ENCODE peak calls at places on chromosomes 16 and 17, in six cellular contexts. I is uterus, P is pancreas, C is neuronal stem cell, E is heart left ventricle, Z is WERI-Rb-1. Q is an unnamed sample.
A peak's percentile ranks its signal among the peaks of the same experiment; 100 is the strongest.

GRCh38 chr17:1931759-1932579 is 93.2 kb downstream of the RTN4RL1 start:
- DNase-seq in I (no peak), P (peak; percentile 70), C (peak; percentile 83), E (no peak), Z (no peak), Q (no peak)

GRCh38 chr16:67198238-67198734 is 645 bp upstream of the ELMO3 start:
- DNase-seq in I (no peak), P (no peak), C (no peak), E (no peak), Z (no peak), Q (no peak)

GRCh38 chr17:55086635-55087058 is 118.1 kb downstream of the STXBP4 start:
- DNase-seq in I (no peak), P (no peak), C (no peak), E (no peak), Z (no peak), Q (peak; percentile 75)

GRCh38 chr17:57708401-57708800 is 36.7 kb downstream of the CCDC182 start:
- DNase-seq in I (no peak), P (no peak), C (no peak), E (no peak), Z (peak; percentile 82), Q (peak; percentile 24)

GRCh38 chr17:79826210-79826680 is 13.0 kb downstream of the CBX4 start:
- DNase-seq in I (no peak), P (no peak), C (no peak), E (no peak), Z (no peak), Q (no peak)

GRCh38 chr17:50445730-50446305 is 19.8 kb downstream of the ACSF2 start:
- DNase-seq in I (no peak), P (no peak), C (no peak), E (no peak), Z (no peak), Q (no peak)

GRCh38 chr16:11105038-11105903 is 150.7 kb downstream of the SOCS1 start:
- DNase-seq in I (peak; percentile 55), P (no peak), C (no peak), E (no peak), Z (no peak), Q (peak; percentile 78)

GRCh38 chr16:73753931-73754330 is 542.7 kb upstream of the PSMD7 start:
- DNase-seq in I (no peak), P (no peak), C (no peak), E (no peak), Z (no peak), Q (no peak)

GRCh38 chr16:75061677-75062076 is 54.9 kb downstream of the LDHD start:
- DNase-seq in I (peak; percentile 55), P (no peak), C (no peak), E (no peak), Z (no peak), Q (no peak)

GRCh38 chr16:9969580-9969979 is 212.6 kb downstream of the GRIN2A start:
- DNase-seq in I (no peak), P (no peak), C (no peak), E (no peak), Z (peak; percentile 27), Q (no peak)

GRCh38 chr17:64411999-64412771 is 21.5 kb upstream of the PECAM1 start:
- DNase-seq in I (peak; percentile 20), P (no peak), C (peak; percentile 53), E (peak; percentile 69), Z (peak; percentile 85), Q (no peak)

GRCh38 chr17:16439867-16440351 is 24.5 kb downstream of the TRPV2 start:
- DNase-seq in I (no peak), P (no peak), C (no peak), E (no peak), Z (no peak), Q (no peak)

GRCh38 chr16:15770107-15770506 is 86.7 kb downstream of the MYH11 start:
- DNase-seq in I (peak; percentile 41), P (no peak), C (no peak), E (peak; percentile 52), Z (no peak), Q (no peak)

GRCh38 chr16:80197790-80198201 is 343.0 kb upstream of the DYNLRB2 start:
- DNase-seq in I (no peak), P (no peak), C (no peak), E (no peak), Z (no peak), Q (peak; percentile 84)

GRCh38 chr17:16873654-16874035 is 98.3 kb downstream of the TNFRSF13B start:
- DNase-seq in I (no peak), P (no peak), C (no peak), E (no peak), Z (no peak), Q (no peak)

GRCh38 chr16:67950335-67950843 is 6.5 kb upstream of the LCAT start:
- DNase-seq in I (no peak), P (no peak), C (no peak), E (no peak), Z (no peak), Q (no peak)

GRCh38 chr16:89893642-89894548 is 20.5 kb downstream of the TCF25 start:
- DNase-seq in I (no peak), P (no peak), C (no peak), E (no peak), Z (no peak), Q (no peak)

GRCh38 chr17:59839646-59840328 is 53.0 kb downstream of the TUBD1 start:
- DNase-seq in I (no peak), P (no peak), C (no peak), E (no peak), Z (no peak), Q (no peak)
- H3K4me3 ChIP-seq in I (peak overlapping the region; percentile 63), P (peak overlapping the region; percentile 49), C (peak overlapping the region; percentile 86), E (peak overlapping the region; percentile 52), Z (no peak overlapping the region), Q (peak overlapping the region; percentile 63)

GRCh38 chr16:28191364-28191985 is 20.3 kb downstream of the XPO6 start:
- DNase-seq in I (no peak), P (no peak), C (no peak), E (no peak), Z (no peak), Q (no peak)

GRCh38 chr16:28187595-28188004 is 24.2 kb downstream of the XPO6 start:
- DNase-seq in I (no peak), P (no peak), C (no peak), E (no peak), Z (no peak), Q (no peak)

GRCh38 chr16:28189237-28189636 is 22.5 kb downstream of the XPO6 start:
- DNase-seq in I (no peak), P (no peak), C (no peak), E (no peak), Z (no peak), Q (no peak)

GRCh38 chr16:28186752-28187151 is 25.0 kb downstream of the XPO6 start:
- DNase-seq in I (no peak), P (no peak), C (no peak), E (no peak), Z (no peak), Q (no peak)

DNA sequence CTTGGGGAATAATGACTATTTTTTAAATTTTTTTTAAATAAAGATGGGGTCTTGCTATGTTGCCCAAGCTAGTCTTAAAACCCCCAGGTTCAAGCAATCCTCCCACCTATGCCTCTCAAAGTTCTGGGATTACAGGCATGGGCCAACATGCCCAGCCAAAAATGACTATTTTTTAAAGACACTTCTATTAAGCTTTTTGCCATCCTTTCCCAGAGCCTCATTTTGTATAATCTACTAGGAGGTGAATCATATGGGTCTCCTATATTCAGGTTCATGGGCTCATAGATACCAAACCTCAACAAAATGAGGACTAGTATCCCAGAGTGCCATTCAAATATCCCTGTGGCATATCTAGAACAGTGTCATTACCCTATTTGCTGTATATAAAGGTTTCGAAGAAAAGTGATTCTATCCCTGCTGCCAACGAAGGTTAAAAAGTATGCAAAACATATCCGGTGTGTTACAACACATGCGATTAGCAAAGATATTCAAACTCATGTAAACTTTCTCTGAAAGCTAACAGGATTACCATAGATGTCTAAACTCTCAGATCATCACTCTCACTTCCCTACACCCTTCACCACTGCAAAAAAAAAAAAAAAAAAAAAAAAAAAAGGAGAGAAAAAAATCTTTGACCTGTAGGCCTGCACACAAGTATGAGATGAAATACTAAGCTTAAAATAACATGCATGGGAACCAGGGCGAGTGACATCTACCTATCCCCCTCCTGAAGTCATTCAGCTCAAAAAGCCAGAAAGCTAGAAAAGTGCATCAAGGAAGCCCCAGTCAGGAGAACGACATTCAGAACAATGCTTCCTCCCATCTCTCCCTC is 23.5 kb downstream of the XPO6 start:
- DNase-seq in I (no peak), P (no peak), C (no peak), E (no peak), Z (no peak), Q (no peak)
- H3K4me3 ChIP-seq in I (no peak overlapping the region), P (no peak overlapping the region), C (no peak overlapping the region), E (no peak overlapping the region), Z (no peak overlapping the region), Q (no peak overlapping the region)

GRCh38 chr17:8087942-8088230 is 370 bp upstream of the ALOX12B start:
- DNase-seq in I (no peak), P (no peak), C (no peak), E (no peak), Z (no peak), Q (no peak)

GRCh38 chr17:8095361-8095760 is 7.8 kb upstream of the ALOX12B start:
- DNase-seq in I (no peak), P (no peak), C (no peak), E (no peak), Z (no peak), Q (no peak)

GRCh38 chr17:8087075-8087941 is at the start of gene ALOX12B:
- DNase-seq in I (no peak), P (no peak), C (no peak), E (no peak), Z (no peak), Q (no peak)

GRCh38 chr17:8089728-8090127 is 2.2 kb upstream of the ALOX12B start:
- DNase-seq in I (no peak), P (no peak), C (no peak), E (no peak), Z (no peak), Q (no peak)

DNA sequence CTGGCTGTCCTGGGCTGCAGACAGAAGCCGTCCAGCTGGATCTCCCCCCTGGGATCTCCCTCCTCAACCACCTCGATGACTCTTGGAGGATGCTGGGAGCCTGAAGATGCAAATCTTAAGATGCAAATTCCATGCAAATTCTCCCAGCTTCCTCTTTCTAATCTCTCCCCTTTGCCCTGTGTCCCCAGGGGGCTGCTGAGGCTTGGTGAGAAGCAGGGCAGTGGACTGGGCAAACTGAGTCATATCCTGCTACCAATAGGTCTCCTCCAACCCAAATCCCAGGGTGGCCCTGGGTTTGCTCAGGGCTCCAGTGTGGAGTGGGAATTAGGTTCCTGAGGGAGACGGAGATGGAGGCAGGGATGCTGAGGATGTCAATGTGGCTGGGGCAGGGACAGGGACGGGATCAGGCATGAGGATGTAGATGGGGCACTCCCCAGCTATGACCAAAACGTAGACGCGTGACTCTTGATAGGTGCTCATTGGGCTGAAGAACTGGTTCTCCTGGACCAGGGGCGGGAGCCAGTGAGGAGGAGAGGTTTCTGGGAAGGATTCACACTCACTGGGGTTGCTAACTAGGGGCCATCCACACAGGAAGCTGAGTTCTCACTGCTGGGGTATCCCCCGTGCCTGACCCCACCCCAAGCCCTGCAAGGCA is 3.6 kb upstream of the ALOX12B start:
- DNase-seq in I (no peak), P (no peak), C (no peak), E (no peak), Z (no peak), Q (no peak)
- H3K4me3 ChIP-seq in I (no peak overlapping the region), P (no peak overlapping the region), C (no peak overlapping the region), E (no peak overlapping the region), Z (no peak overlapping the region), Q (no peak overlapping the region)

DNA sequence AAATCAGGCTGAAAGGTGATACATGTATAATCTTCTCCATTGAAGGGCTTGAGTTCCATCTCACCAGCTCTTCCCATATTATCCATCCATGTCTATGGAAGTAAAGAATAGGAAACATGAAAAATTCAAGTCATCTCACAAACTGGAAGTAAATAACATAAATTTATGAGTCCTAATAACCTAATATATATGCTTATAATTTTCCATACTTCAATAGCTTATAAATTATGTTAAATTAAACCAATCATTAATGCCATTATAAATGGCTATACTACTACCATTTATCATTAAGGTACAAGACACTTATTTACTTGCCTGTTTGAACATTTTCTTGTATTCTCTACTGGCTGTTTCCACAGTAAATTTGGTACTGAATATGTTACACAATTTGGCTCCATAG is 4.8 kb downstream of the TOP2A start:
- DNase-seq in I (no peak), P (no peak), C (no peak), E (no peak), Z (no peak), Q (no peak)
- H3K4me3 ChIP-seq in I (no peak overlapping the region), P (no peak overlapping the region), C (no peak overlapping the region), E (no peak overlapping the region), Z (no peak overlapping the region), Q (no peak overlapping the region)

Q was measured in skeletal muscle cell.